ENCODE peak calls at places on chromosomes 7 and 10, in nine cellular contexts. Z is H4; K is hypothalamus; M is caudate nucleus; F is nephron progenitor cell; H is RPMI7951; U is RWPE1; C is ovary; P is stimulated activated CD4-positive, alpha-beta T cell treated with anti-CD3 and anti-CD28 coated beads, Interleukin-1b, Interleukin-23, amount 100 ng/mL, for 24 hours. W is an unnamed sample.

GRCh38 chr10:97689637-97690036 is 2.6 kb upstream of the AVPI1 start:
- DNase-seq in Z (peak), K (no peak), M (no peak), F (no peak), H (peak), U (peak), C (no peak), P (no peak), W (peak)

GRCh38 chr7:69610675-69611037 is 12.4 kb downstream of the AUTS2 start:
- DNase-seq in Z (no peak), K (no peak), M (no peak), F (no peak), H (no peak), U (no peak), C (no peak), P (no peak), W (no peak)

GRCh38 chr7:112079671-112080070 is 126.5 kb downstream of the DOCK4 start:
- DNase-seq in Z (no peak), K (no peak), M (no peak), F (no peak), H (no peak), U (no peak), C (no peak), P (no peak), W (peak)

GRCh38 chr10:81130014-81130413 is 592.3 kb downstream of the SH2D4B start:
- DNase-seq in Z (no peak), K (no peak), M (no peak), F (no peak), H (no peak), U (no peak), C (no peak), P (no peak), W (no peak)

GRCh38 chr7:44959433-44959951 is 19.3 kb downstream of the MYO1G start:
- DNase-seq in Z (peak), K (no peak), M (no peak), F (no peak), H (peak), U (peak), C (no peak), P (no peak), W (no peak)

GRCh38 chr10:5628798-5629788 is 37.3 kb downstream of the ASB13 start:
- DNase-seq in Z (peak), K (no peak), M (no peak), F (no peak), H (peak), U (no peak), C (no peak), P (peak), W (no peak)

GRCh38 chr7:131045526-131045925 is 282.1 kb upstream of the MKLN1 start:
- DNase-seq in Z (no peak), K (no peak), M (no peak), F (no peak), H (no peak), U (no peak), C (no peak), P (no peak), W (no peak)

GRCh38 chr10:29379208-29379607 is 90.3 kb downstream of the LYZL1 start:
- DNase-seq in Z (no peak), K (no peak), M (no peak), F (no peak), H (no peak), U (no peak), C (no peak), P (no peak), W (no peak)

GRCh38 chr7:157122800-157123495 is 15.8 kb upstream of the UBE3C start:
- DNase-seq in Z (no peak), K (no peak), M (no peak), F (no peak), H (no peak), U (no peak), C (no peak), P (no peak), W (no peak)

GRCh38 chr10:74924251-74924954 is 98.0 kb downstream of the KAT6B start:
- DNase-seq in Z (peak), K (no peak), M (no peak), F (no peak), H (peak), U (peak), C (no peak), P (no peak), W (peak)

GRCh38 chr10:125161570-125162139 is 1.3 kb upstream of the CTBP2 start:
- DNase-seq in Z (peak), K (no peak), M (no peak), F (peak), H (no peak), U (no peak), C (no peak), P (no peak), W (no peak)

GRCh38 chr7:17497136-17497535 is 198.7 kb downstream of the AHR start:
- DNase-seq in Z (no peak), K (no peak), M (no peak), F (no peak), H (no peak), U (no peak), C (no peak), P (no peak), W (no peak)

W was measured in myocyte.